ENCODE peak calls at places on chromosome 4, in five cellular contexts. W is amniotic stem cell; B is stromal cell of bone marrow; E is activated CD8-positive, alpha-beta memory T cell treated with anti-CD3 and anti-CD28 coated beads for 1 hour; G is SK-MEL-5. K is an unnamed sample.

GRCh38 chr4:12036450-12036849 is 607.8 kb upstream of the HS3ST1 start:
- DNase-seq in W (no peak), B (no peak), E (no peak), G (no peak), K (no peak)

GRCh38 chr4:76326515-76326914 is 20.0 kb downstream of the STBD1 start:
- DNase-seq in W (no peak), B (no peak), E (no peak), G (no peak), K (no peak)

GRCh38 chr4:166064706-166065105 is 191.7 kb downstream of the TLL1 start:
- DNase-seq in W (no peak), B (no peak), E (no peak), G (no peak), K (no peak)

GRCh38 chr4:53633608-53634007 is 42.3 kb upstream of the LNX1 start:
- DNase-seq in W (no peak), B (peak; percentile 57), E (no peak), G (no peak), K (no peak)

GRCh38 chr4:48109413-48110263 is 24.4 kb downstream of the TXK start:
- DNase-seq in W (no peak), B (no peak), E (no peak), G (peak; percentile 69), K (no peak)

GRCh38 chr4:107826427-107826980 is 1.8 kb downstream of the SGMS2 start:
- DNase-seq in W (no peak), B (no peak), E (no peak), G (no peak), K (no peak)

GRCh38 chr4:134627386-134627785 is 425.8 kb upstream of the PABPC4L start:
- DNase-seq in W (no peak), B (no peak), E (no peak), G (no peak), K (no peak)

GRCh38 chr4:160595646-160596045 is 1492.8 kb downstream of the RAPGEF2 start:
- DNase-seq in W (no peak), B (no peak), E (no peak), G (no peak), K (no peak)

GRCh38 chr4:61004651-61005170 is 195.4 kb upstream of the ADGRL3 start:
- DNase-seq in W (no peak), B (no peak), E (no peak), G (no peak), K (no peak)

GRCh38 chr4:6269400-6269650 is 325 bp upstream of the WFS1 start:
- DNase-seq in W (no peak), B (no peak), E (no peak), G (no peak), K (no peak)